ENCODE peak calls at places on chromosomes 13 and 19, in seven cellular contexts. V is activated T-helper 1 cell treated with anti-CD3 and anti-CD28 coated beads, Interleukin-2, amount 50 U/mL, for 16 hours; O is activated naive CD8-positive, alpha-beta T cell treated with anti-CD3 and anti-CD28 coated beads, Interleukin-2, amount 50 U/mL, for 24 hours; L is cardiac fibroblast; S is NCI-H1105; D is EH; Y is effector memory CD4-positive, alpha-beta T cell. W is an unnamed sample.

GRCh38 chr13:34161829-34162544 is 344.0 kb downstream of the RFC3 start:
- DNase-seq in D (peak; percentile 84), V (no peak), S (no peak), Y (no peak), O (no peak), L (peak; percentile 92), W (no peak)

GRCh38 chr19:1629256-1629808 is 23.1 kb downstream of the TCF3 start:
- DNase-seq in S (no peak), Y (no peak), D (no peak), O (no peak), L (no peak), V (no peak), W (no peak)

GRCh38 chr13:62320129-62320724 is 904.6 kb upstream of the PCDH20 start:
- DNase-seq in Y (no peak), L (peak; percentile 58), V (no peak), O (no peak), S (peak; percentile 69), D (no peak), W (peak; percentile 37)

GRCh38 chr13:50664961-50665360 is 178.5 kb downstream of the DLEU7 start:
- DNase-seq in Y (no peak), S (no peak), D (no peak), L (no peak), O (no peak), V (no peak), W (no peak)

GRCh38 chr19:2923510-2923909 is 21.3 kb downstream of the ZNF77 start:
- DNase-seq in V (no peak), S (no peak), O (no peak), L (peak; percentile 25), Y (no peak), D (peak; percentile 51), W (no peak)

GRCh38 chr19:10290876-10291553 is 1.3 kb downstream of the ICAM5 start:
- DNase-seq in L (peak; percentile 44), O (peak; percentile 66), D (peak; percentile 78), Y (peak; percentile 43), S (peak; percentile 23), V (no peak), W (peak; percentile 84)

GRCh38 chr13:29594310-29594709 is 1.2 kb downstream of the SLC7A1 start:
- DNase-seq in L (peak; percentile 88), S (peak; percentile 23), D (peak; percentile 87), Y (no peak), V (no peak), O (peak; percentile 44), W (peak; percentile 64)

GRCh38 chr19:5877427-5877826 is 7.1 kb upstream of the FUT5 start:
- DNase-seq in S (no peak), D (no peak), V (no peak), Y (no peak), O (no peak), L (no peak), W (no peak)

GRCh38 chr19:1406818-1407661 is at the start of gene DAZAP1:
- DNase-seq in Y (peak; percentile 99), S (peak; percentile 98), V (peak; percentile 98), O (peak; percentile 100), L (peak; percentile 99), D (peak; percentile 98), W (peak; percentile 99)